ENCODE peak calls at places on chromosomes 12 and 14, in four cellular contexts. G is IMR-90, E is HepG2, A is GM12878. Q is an unnamed sample.

GRCh38 chr12:97960741-97961608 is 498.4 kb downstream of the RMST start:
- DNase-seq in G (no peak), E (peak), A (peak), Q (peak)

GRCh38 chr12:43847427-43847826 is 11.5 kb downstream of the TMEM117 start:
- DNase-seq in G (peak), E (no peak), A (no peak), Q (no peak)

GRCh38 chr14:75295061-75295461 is 16.4 kb downstream of the FOS start:
- DNase-seq in G (peak), E (no peak), A (no peak), Q (peak)

GRCh38 chr12:29660847-29661246 is 122.9 kb downstream of the TMTC1 start:
- DNase-seq in G (no peak), E (no peak), A (no peak), Q (no peak)

GRCh38 chr12:58414398-58414871 is 473.1 kb downstream of the ATP23 start:
- DNase-seq in G (peak), E (no peak), A (no peak), Q (no peak)

GRCh38 chr12:128047266-128048060 is 219.5 kb upstream of the TMEM132C start:
- DNase-seq in G (no peak), E (no peak), A (no peak), Q (no peak)

GRCh38 chr12:121611306-121611705 is 15.0 kb upstream of the ORAI1 start:
- DNase-seq in G (no peak), E (no peak), A (no peak), Q (peak)

GRCh38 chr12:8823565-8824300 is 1.3 kb downstream of the A2ML1 start:
- DNase-seq in G (peak), E (no peak), A (no peak), Q (peak)

GRCh38 chr14:102078840-102079699 is 7.8 kb downstream of the HSP90AA1 start:
- DNase-seq in G (no peak), E (no peak), A (no peak), Q (no peak)

GRCh38 chr14:59428581-59429012 is 36.6 kb downstream of the GPR135 start:
- DNase-seq in G (peak), E (no peak), A (no peak), Q (no peak)

GRCh38 chr12:49487605-49488004 is 51.2 kb upstream of the KCNH3 start:
- DNase-seq in G (no peak), E (no peak), A (peak), Q (no peak)

GRCh38 chr14:50954811-50955372 is 10.6 kb upstream of the PYGL start:
- DNase-seq in G (peak), E (peak), A (no peak), Q (peak)

GRCh38 chr12:125178222-125178621 is 113.0 kb downstream of the AACS start:
- DNase-seq in G (no peak), E (no peak), A (no peak), Q (no peak)

GRCh38 chr12:125184213-125184952 is 119.1 kb downstream of the AACS start:
- DNase-seq in G (no peak), E (no peak), A (no peak), Q (no peak)

GRCh38 chr12:125181107-125181506 is 115.9 kb downstream of the AACS start:
- DNase-seq in G (no peak), E (no peak), A (no peak), Q (no peak)

GRCh38 chr12:125183187-125184067 is 118.2 kb downstream of the AACS start:
- DNase-seq in G (peak), E (peak), A (peak), Q (peak)

DNA sequence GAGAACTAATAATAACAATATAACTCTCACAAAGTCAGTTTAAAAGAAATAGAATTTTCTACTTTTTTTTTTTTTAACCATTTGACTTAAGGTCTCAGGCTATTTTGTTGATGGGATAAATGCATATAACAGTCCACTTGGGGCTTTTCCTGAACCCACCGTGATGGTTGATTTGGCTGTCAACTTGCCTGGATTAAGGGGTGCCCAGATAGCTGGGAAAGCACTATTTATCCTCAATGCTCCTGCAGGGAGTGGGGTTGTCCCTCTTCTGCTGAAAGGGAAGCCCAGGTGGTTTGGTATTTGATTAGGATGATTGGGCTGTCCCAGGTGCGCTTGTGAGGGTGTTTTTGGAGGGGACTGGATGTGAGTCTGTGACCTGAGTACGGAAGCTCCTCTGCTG is 114.9 kb downstream of the AACS start:
- DNase-seq in G (no peak), E (no peak), A (no peak), Q (no peak)
- TF ChIP-seq BHLHE40 in G (no peak), E (no peak), A (no peak), Q (no peak)

GRCh38 chr14:45083979-45084722 is at the start of gene PRPF39:
- DNase-seq in G (peak), E (peak), A (peak), Q (peak)
- H3K9ac ChIP-seq in G (peak), E (peak), A (peak), Q (peak)

GRCh38 chr12:126424696-126425095 is 1359.5 kb downstream of the AACS start:
- DNase-seq in G (no peak), E (no peak), A (no peak), Q (no peak)
- TF ChIP-seq BHLHE40 in G (no peak), E (no peak), A (no peak), Q (no peak)

GRCh38 chr12:6631549-6631961 is 4.2 kb downstream of the LPAR5 start:
- DNase-seq in G (no peak), E (no peak), A (no peak), Q (no peak)

GRCh38 chr12:6635856-6636521 is at the start of gene LPAR5:
- DNase-seq in G (no peak), E (no peak), A (no peak), Q (peak)

GRCh38 chr12:6630696-6631095 is 5.1 kb downstream of the LPAR5 start:
- DNase-seq in G (no peak), E (no peak), A (no peak), Q (no peak)

GRCh38 chr12:6635375-6635855 is 344 bp downstream of the LPAR5 start:
- DNase-seq in G (no peak), E (no peak), A (no peak), Q (no peak)

GRCh38 chr12:6632026-6632978 is 3.5 kb downstream of the LPAR5 start:
- DNase-seq in G (no peak), E (no peak), A (peak), Q (peak)
- H3K9ac ChIP-seq in G (no peak), E (peak), A (peak), Q (peak)

GRCh38 chr12:103665971-103666370 is 78.9 kb downstream of the STAB2 start:
- DNase-seq in G (no peak), E (no peak), A (no peak), Q (no peak)
- TF ChIP-seq BHLHE40 in G (no peak), E (no peak), A (no peak), Q (no peak)

GRCh38 chr14:97219356-97220017 is 422.3 kb downstream of the VRK1 start:
- DNase-seq in G (no peak), E (no peak), A (no peak), Q (no peak)

GRCh38 chr14:97218336-97218712 is 421.1 kb downstream of the VRK1 start:
- DNase-seq in G (no peak), E (no peak), A (no peak), Q (no peak)

GRCh38 chr14:97221572-97221971 is 424.4 kb downstream of the VRK1 start:
- DNase-seq in G (no peak), E (no peak), A (no peak), Q (no peak)

GRCh38 chr14:97217094-97217885 is 420.1 kb downstream of the VRK1 start:
- DNase-seq in G (no peak), E (no peak), A (no peak), Q (no peak)

DNA sequence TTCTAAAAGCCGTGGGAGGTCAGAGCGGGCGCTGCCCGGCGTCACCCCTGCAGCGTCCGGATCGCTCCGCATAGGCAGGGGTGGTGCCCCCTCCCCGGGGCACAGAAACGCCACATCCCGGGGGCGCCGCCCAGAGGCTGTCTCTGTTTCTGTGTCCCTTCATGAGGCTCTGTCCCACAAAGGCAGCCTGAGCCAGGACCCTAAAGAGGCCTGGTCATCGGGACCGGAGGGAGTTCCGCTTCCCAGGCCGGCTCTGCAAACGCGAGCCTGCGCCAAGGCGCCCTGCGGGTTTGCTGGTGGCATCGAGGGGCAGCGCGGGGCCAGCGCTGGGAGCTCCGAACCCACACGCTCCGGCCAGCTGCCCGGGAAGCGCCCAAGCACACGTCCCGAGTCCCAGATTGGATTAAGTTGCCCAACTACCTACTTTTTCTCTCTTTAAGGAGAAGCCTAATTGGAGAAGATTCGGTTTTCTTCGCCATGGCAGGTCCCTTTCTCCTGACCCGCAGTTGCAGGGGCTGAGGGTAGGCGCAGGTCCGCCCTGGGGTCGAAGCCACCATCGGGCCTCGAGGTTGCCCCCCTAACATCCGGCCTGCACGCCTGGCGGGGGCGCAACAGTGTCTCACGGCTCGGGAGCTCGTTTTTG is 421.7 kb downstream of the VRK1 start:
- DNase-seq in G (no peak), E (no peak), A (no peak), Q (no peak)
- H3K9ac ChIP-seq in G (no peak), E (no peak), A (no peak), Q (no peak)

DNA sequence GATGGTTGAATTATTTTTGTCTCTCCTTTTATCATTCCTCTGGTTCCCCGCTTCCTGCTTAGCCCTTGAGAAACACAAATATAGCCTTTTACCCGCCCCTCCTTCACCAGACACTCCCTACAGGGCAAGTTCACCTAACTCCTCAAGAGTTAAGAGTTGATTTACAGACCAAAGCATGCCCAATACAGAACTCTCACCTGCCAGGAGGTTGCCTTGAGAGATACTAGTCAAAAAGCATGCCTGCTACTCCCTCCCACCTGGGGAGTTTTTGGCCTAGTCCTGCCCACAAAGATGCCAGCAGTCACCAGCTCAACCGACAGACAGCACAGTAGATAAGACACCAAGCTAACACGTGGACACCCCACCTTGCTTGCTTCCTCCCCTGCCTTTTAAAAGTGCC is 11.2 kb downstream of the LGMN start:
- DNase-seq in G (no peak), E (no peak), A (no peak), Q (no peak)
- TF ChIP-seq BHLHE40 in G (no peak), E (no peak), A (no peak), Q (no peak)

DNA sequence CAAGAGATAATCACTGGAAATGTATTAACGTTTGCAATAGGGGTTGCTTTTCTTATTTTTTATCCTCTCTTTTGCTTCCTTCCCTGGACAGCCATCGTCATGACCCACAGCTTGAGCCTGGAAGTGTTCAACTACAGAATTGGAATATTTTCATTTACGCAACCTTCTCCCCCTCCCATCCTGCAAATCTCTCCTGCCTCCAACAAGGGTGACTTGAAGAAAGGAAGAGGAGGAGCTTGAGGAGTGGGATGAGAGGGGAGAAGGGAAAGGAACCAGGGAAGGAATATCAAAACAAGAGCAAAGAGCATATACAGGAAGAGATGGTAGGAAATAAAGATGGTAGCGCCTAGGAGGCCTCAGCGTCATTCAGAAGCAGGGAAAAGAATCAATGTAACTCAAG is 1.6 kb upstream of the MANSC4 start:
- DNase-seq in G (peak), E (no peak), A (no peak), Q (no peak)
- H3K9ac ChIP-seq in G (peak), E (no peak), A (no peak), Q (peak)

DNA sequence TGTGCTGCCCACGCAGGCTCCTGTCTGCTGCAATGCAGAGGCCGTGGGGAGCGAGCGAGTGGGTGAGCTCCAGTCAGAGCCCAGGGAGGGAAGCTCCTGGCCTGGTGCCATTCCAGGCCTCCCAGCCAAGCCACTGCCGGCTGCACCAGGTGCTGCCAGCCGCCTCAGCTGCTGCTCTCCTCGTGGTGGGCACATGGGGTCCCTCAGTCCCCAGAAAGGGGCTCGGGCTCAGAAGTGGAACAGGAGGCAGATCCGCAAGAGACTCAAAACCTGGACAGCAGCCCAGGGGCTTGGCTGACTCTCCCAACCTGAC is 2.4 kb downstream of the ABCB9 start:
- DNase-seq in G (peak), E (no peak), A (no peak), Q (no peak)
- TF ChIP-seq BHLHE40 in G (no peak), E (no peak), A (no peak), Q (no peak)